ENCODE peak calls at places on chromosomes 2 and 18, in ten cellular contexts. H is OCI-LY7, D is body of pancreas, O is SJSA1, E is PC-3, G is esophagus squamous epithelium, A is heart right ventricle, R is trophoblast cell, S is upper lobe of right lung, P is colonic mucosa. U is an unnamed sample.

GRCh38 chr2:61623747-61624146 is 85.6 kb upstream of the XPO1 start:
- DNase-seq in H (no peak), D (no peak), O (no peak), E (no peak), G (no peak), A (no peak), R (no peak), S (no peak), P (no peak), U (no peak)

GRCh38 chr2:284896-285492 is 2.9 kb downstream of the ALKAL2 start:
- DNase-seq in H (no peak), D (no peak), O (no peak), E (peak; percentile 64), G (no peak), A (no peak), R (peak; percentile 59), S (no peak), P (no peak), U (no peak)

GRCh38 chr2:144249035-144249637 is 270.8 kb downstream of the ZEB2 start:
- DNase-seq in H (no peak), D (no peak), O (no peak), E (no peak), G (no peak), A (no peak), R (no peak), S (no peak), P (no peak), U (no peak)

GRCh38 chr2:54845514-54845913 is 122.1 kb downstream of the EML6 start:
- DNase-seq in H (no peak), D (no peak), O (no peak), E (no peak), G (no peak), A (no peak), R (no peak), S (no peak), P (no peak), U (no peak)

GRCh38 chr2:191869781-191870180 is 22.9 kb upstream of the CAVIN2 start:
- DNase-seq in H (no peak), D (no peak), O (no peak), E (peak; percentile 27), G (no peak), A (no peak), R (no peak), S (no peak), P (no peak), U (no peak)

GRCh38 chr18:10138719-10139118 is 224.9 kb downstream of the VAPA start:
- DNase-seq in H (no peak), D (no peak), O (no peak), E (no peak), G (no peak), A (no peak), R (no peak), S (no peak), P (no peak), U (no peak)

GRCh38 chr2:134089454-134089853 is 164.4 kb upstream of the MGAT5 start:
- DNase-seq in H (no peak), D (no peak), O (no peak), E (peak; percentile 15), G (no peak), A (no peak), R (no peak), S (no peak), P (no peak), U (no peak)

GRCh38 chr18:5091741-5092140 is 105.3 kb downstream of the AKAIN1 start:
- DNase-seq in H (no peak), D (no peak), O (no peak), E (no peak), G (no peak), A (no peak), R (no peak), S (no peak), P (no peak), U (no peak)

GRCh38 chr2:130769343-130769907 is 14.1 kb downstream of the AMER3 start:
- DNase-seq in H (no peak), D (no peak), O (no peak), E (no peak), G (no peak), A (no peak), R (no peak), S (no peak), P (no peak), U (no peak)

GRCh38 chr2:144595279-144595678 is 75.4 kb upstream of the ZEB2 start:
- DNase-seq in H (no peak), D (no peak), O (no peak), E (no peak), G (no peak), A (no peak), R (no peak), S (no peak), P (no peak), U (no peak)

GRCh38 chr2:66729391-66729790 is 294.5 kb downstream of the MEIS1 start:
- DNase-seq in H (no peak), D (no peak), O (no peak), E (no peak), G (no peak), A (no peak), R (no peak), S (no peak), P (no peak), U (no peak)

GRCh38 chr2:66733361-66733760 is 298.4 kb downstream of the MEIS1 start:
- DNase-seq in H (no peak), D (no peak), O (no peak), E (no peak), G (no peak), A (no peak), R (no peak), S (no peak), P (no peak), U (no peak)

DNA sequence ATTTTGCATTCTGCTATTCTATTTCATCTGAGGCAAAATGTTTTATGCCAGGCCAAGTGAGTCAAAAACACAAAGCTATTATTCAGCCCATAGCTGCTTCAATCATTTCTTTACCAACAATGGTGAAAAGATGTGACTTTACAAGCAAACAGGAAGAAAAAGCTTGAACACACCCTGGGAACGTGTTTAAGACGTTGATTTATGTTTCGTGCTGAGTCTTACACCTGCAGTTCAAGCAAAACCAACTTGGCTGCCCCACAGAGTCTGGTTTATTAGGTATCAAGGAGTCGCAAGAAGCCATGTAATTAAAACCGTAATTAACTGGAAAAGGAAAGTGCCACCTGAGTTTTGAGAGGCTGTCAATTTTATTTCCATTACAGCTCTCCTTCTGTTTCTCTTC is 295.5 kb downstream of the MEIS1 start:
- DNase-seq in H (no peak), D (no peak), O (no peak), E (no peak), G (no peak), A (no peak), R (no peak), S (no peak), P (no peak), U (no peak)
- H3K27ac ChIP-seq in H (no peak overlapping the region), D (no peak overlapping the region), O (no peak overlapping the region), E (no peak overlapping the region), G (no peak overlapping the region), A (no peak overlapping the region), R (no peak overlapping the region), S (no peak overlapping the region), P (no peak overlapping the region), U (no peak overlapping the region)

GRCh38 chr2:41965886-41966285 is 81.9 kb upstream of the PKDCC start:
- DNase-seq in H (no peak), D (no peak), O (no peak), E (no peak), G (no peak), A (no peak), R (no peak), S (no peak), P (peak; percentile 38), U (no peak)
- H3K4me1 ChIP-seq in H (no peaks in the 10 kb centered on the region), D (peaks cover 46% of the 10 kb centered on the region), O (peaks cover 41% of the 10 kb centered on the region), E (peaks cover 31% of the 10 kb centered on the region), G (peaks cover 13% of the 10 kb centered on the region), A (peaks cover 36% of the 10 kb centered on the region), R (peaks cover 17% of the 10 kb centered on the region), S (peaks cover 35% of the 10 kb centered on the region), P (peaks cover 21% of the 10 kb centered on the region), U (peaks cover 30% of the 10 kb centered on the region)

DNA sequence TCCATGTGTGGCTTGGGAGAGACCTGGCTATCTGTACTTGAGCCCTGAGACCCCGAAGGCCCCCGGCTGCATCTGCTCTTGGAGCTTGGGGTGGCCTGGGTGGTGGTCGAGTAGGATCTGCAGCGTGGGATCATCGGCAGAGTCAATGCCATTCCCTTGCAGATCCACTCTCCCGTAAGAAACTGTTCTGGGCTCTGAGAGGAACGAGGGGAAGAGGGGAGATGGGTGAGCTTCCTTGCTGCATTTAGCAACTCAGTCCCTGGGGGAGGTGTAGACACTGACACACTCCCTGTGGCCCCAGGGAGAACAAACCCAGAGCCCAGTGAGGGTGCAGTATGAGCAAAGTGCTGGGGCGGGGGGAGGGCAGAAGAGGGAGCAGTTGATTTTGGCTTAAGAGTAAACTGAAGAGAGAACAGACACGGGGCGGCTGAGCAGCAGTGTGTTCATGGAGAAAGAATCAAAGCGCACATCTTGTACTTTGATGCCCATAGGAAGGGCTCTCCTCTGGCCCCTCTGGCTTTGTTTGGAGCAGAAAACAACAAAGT is 8.5 kb downstream of the GREB1 start:
- DNase-seq in H (no peak), D (no peak), O (no peak), E (no peak), G (no peak), A (no peak), R (no peak), S (no peak), P (no peak), U (no peak)
- H3K27ac ChIP-seq in H (no peak overlapping the region), D (no peak overlapping the region), O (no peak overlapping the region), E (no peak overlapping the region), G (no peak overlapping the region), A (no peak overlapping the region), R (no peak overlapping the region), S (no peak overlapping the region), P (no peak overlapping the region), U (no peak overlapping the region)

GRCh38 chr2:65075605-65076344 is 19.6 kb downstream of the CEP68 start:
- DNase-seq in H (no peak), D (no peak), O (no peak), E (no peak), G (no peak), A (peak; percentile 52), R (peak; percentile 68), S (no peak), P (peak; percentile 82), U (no peak)

GRCh38 chr2:65077898-65078297 is 21.7 kb downstream of the CEP68 start:
- DNase-seq in H (peak; percentile 83), D (no peak), O (no peak), E (no peak), G (no peak), A (no peak), R (no peak), S (no peak), P (no peak), U (no peak)

GRCh38 chr2:65076345-65076710 is 20.1 kb downstream of the CEP68 start:
- DNase-seq in H (no peak), D (no peak), O (no peak), E (peak; percentile 69), G (no peak), A (no peak), R (peak; percentile 23), S (no peak), P (no peak), U (no peak)

GRCh38 chr2:65073879-65074565 is 17.8 kb downstream of the CEP68 start:
- DNase-seq in H (no peak), D (no peak), O (no peak), E (no peak), G (no peak), A (no peak), R (no peak), S (no peak), P (no peak), U (no peak)

DNA sequence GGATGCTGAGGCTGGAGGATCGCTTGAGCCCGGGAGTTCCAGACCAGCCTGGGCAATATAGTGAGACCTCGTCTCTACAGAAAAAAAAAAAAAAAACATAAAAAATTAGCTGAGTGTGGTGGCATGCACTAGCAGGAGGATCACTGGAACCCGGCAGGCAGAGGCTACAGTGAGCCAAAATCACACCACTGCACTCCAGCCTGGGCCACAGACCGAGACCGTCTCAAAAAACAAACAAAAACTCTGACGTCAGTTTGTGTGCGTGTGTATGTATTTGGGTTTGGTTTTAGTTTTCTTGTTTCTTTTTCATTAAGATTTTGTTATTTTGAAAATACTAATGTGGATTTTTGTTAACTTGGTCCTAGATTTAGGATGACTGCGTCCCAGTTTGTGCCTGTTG is 19.0 kb downstream of the CEP68 start:
- DNase-seq in H (no peak), D (no peak), O (no peak), E (no peak), G (no peak), A (no peak), R (no peak), S (no peak), P (no peak), U (no peak)
- H3K4me1 ChIP-seq in H (peaks cover 88% of the 10 kb centered on the region), D (peaks cover 18% of the 10 kb centered on the region), O (peaks cover 45% of the 10 kb centered on the region), E (peaks cover 29% of the 10 kb centered on the region), G (peaks cover 14% of the 10 kb centered on the region), A (peaks cover 43% of the 10 kb centered on the region), R (peaks cover 5% of the 10 kb centered on the region), S (peaks cover 23% of the 10 kb centered on the region), P (peaks cover 19% of the 10 kb centered on the region), U (no peaks in the 10 kb centered on the region)